ENCODE peak calls at places on chromosomes 13 and 19, in five cellular contexts. U, V, W, E and O are unnamed samples.
A peak's percentile ranks its signal among the peaks of the same experiment; 100 is the strongest.

GRCh38 chr19:38557205-38557799 is 60.5 kb downstream of the MAP4K1 start:
- DNase-seq in U (no peak), V (no peak), W (no peak), E (no peak), O (peak; percentile 64)

GRCh38 chr19:38265213-38265861 is 964 bp downstream of the SPINT2 start:
- DNase-seq in U (no peak), V (no peak), W (no peak), E (no peak), O (peak; percentile 73)

GRCh38 chr13:105291987-105292386 is 1243.5 kb downstream of the EFNB2 start:
- DNase-seq in U (no peak), V (no peak), W (no peak), E (no peak), O (no peak)

GRCh38 chr19:1168562-1168873 is 5.5 kb downstream of the SBNO2 start:
- DNase-seq in U (no peak), V (no peak), W (no peak), E (no peak), O (no peak)

GRCh38 chr19:10979950-10980349 is 19.1 kb downstream of the SMARCA4 start:
- DNase-seq in U (no peak), V (no peak), W (no peak), E (no peak), O (no peak)

GRCh38 chr19:48090281-48090802 is 20.3 kb downstream of the PLA2G4C start:
- DNase-seq in U (no peak), V (no peak), W (no peak), E (no peak), O (no peak)

GRCh38 chr19:45154064-45154827 is 6.5 kb downstream of the NKPD1 start:
- DNase-seq in U (peak; percentile 94), V (no peak), W (peak; percentile 86), E (no peak), O (no peak)

GRCh38 chr13:63954683-63955082 is 2539.0 kb upstream of the PCDH20 start:
- DNase-seq in U (no peak), V (no peak), W (no peak), E (no peak), O (no peak)

GRCh38 chr19:34838248-34838647 is 65.2 kb upstream of the ZNF599 start:
- DNase-seq in U (peak; percentile 40), V (no peak), W (no peak), E (no peak), O (no peak)

GRCh38 chr19:1027953-1028902 is 1.8 kb downstream of the CNN2 start:
- DNase-seq in U (peak; percentile 98), V (peak; percentile 61), W (peak; percentile 95), E (peak; percentile 62), O (peak; percentile 87)

GRCh38 chr19:36604656-36605100 is 435 bp upstream of the ZNF382 start:
- DNase-seq in U (peak; percentile 20), V (peak; percentile 74), W (peak; percentile 40), E (peak; percentile 71), O (peak; percentile 69)

GRCh38 chr19:18233224-18233825 is 7.1 kb upstream of the PDE4C start:
- DNase-seq in U (peak; percentile 57), V (no peak), W (peak; percentile 39), E (peak; percentile 50), O (peak; percentile 71)

GRCh38 chr19:2719910-2720776 is 1.0 kb downstream of the DIRAS1 start:
- DNase-seq in U (peak; percentile 17), V (peak; percentile 60), W (peak; percentile 40), E (peak; percentile 50), O (peak; percentile 44)
- H3K27ac ChIP-seq in U (no peak overlapping the region), V (peak overlapping the region; percentile 94), W (no peak overlapping the region), E (peak overlapping the region; percentile 54), O (no peak overlapping the region)

GRCh38 chr19:5995606-5996005 is 17.7 kb upstream of the RANBP3 start:
- DNase-seq in U (no peak), V (no peak), W (no peak), E (no peak), O (no peak)

GRCh38 chr19:5992756-5993155 is 14.8 kb upstream of the RANBP3 start:
- DNase-seq in U (no peak), V (no peak), W (no peak), E (no peak), O (no peak)

GRCh38 chr19:5994407-5995165 is 16.6 kb upstream of the RANBP3 start:
- DNase-seq in U (no peak), V (no peak), W (no peak), E (no peak), O (no peak)

GRCh38 chr19:5996102-5996501 is 18.2 kb upstream of the RANBP3 start:
- DNase-seq in U (no peak), V (no peak), W (no peak), E (no peak), O (no peak)

GRCh38 chr19:5993516-5994406 is 15.8 kb upstream of the RANBP3 start:
- DNase-seq in U (peak; percentile 40), V (peak; percentile 55), W (no peak), E (peak; percentile 75), O (peak; percentile 82)
- H3K27ac ChIP-seq in U (no peak overlapping the region), V (peak overlapping the region; percentile 55), W (no peak overlapping the region), E (no peak overlapping the region), O (peak overlapping the region; percentile 49)

DNA sequence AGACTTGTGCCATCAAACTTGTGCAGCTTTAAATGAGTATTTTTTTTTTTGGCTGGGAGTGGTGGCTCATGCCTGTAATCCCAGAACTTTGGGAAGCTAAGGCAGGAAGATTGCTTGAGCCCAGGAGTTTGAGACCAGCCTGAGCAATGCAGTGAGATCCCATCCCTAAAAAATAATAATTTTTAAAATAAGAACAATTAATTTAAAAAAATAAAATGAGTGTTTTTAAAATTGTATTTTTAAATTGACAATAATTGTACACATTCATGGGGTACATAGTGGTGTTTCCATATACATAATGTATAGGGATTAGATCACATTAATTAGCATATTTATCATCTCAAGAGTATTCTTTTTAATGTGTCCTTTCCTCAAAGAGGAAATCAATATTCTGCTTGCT is 81.5 kb upstream of the RUBCNL start:
- DNase-seq in U (no peak), V (no peak), W (no peak), E (no peak), O (no peak)
- H3K27ac ChIP-seq in U (no peak overlapping the region), V (no peak overlapping the region), W (no peak overlapping the region), E (no peak overlapping the region), O (no peak overlapping the region)

GRCh38 chr13:30698023-30698422 is 37.3 kb upstream of the ALOX5AP start:
- DNase-seq in U (peak; percentile 54), V (no peak), W (peak; percentile 81), E (no peak), O (no peak)
- H3K27ac ChIP-seq in U (no peak overlapping the region), V (no peak overlapping the region), W (peak overlapping the region; percentile 69), E (no peak overlapping the region), O (peak overlapping the region; percentile 13)

DNA sequence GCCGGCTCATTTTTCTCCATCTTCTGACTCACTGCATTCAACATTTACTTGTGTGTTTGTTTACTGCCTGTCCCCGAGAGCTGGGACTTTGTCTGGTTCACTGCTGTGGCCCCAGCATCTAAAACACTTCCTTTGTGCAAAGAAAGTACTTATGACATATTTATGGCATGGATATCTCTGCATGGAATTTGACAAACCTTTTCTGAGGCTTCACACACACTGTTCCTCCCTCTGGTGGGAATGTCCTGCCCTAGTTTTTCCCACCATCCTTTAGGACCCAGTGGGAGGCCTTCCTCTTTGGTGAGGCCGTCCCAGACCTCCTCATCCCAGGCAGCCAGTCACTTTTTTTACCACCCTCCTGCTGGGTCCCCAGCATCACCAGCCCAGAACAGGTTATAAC is 1.4 kb upstream of the SRRM5 start:
- DNase-seq in U (no peak), V (no peak), W (peak; percentile 7), E (no peak), O (no peak)
- H3K27ac ChIP-seq in U (no peak overlapping the region), V (no peak overlapping the region), W (no peak overlapping the region), E (no peak overlapping the region), O (no peak overlapping the region)

GRCh38 chr19:4555657-4556561 is 3.6 kb downstream of the SEMA6B start:
- DNase-seq in U (no peak), V (no peak), W (no peak), E (no peak), O (no peak)

GRCh38 chr19:4557186-4557970 is 2.1 kb downstream of the SEMA6B start:
- DNase-seq in U (no peak), V (no peak), W (no peak), E (no peak), O (no peak)

GRCh38 chr19:4557971-4558941 is 1.2 kb downstream of the SEMA6B start:
- DNase-seq in U (peak; percentile 34), V (no peak), W (no peak), E (no peak), O (no peak)

GRCh38 chr19:4556574-4557185 is 2.8 kb downstream of the SEMA6B start:
- DNase-seq in U (peak; percentile 28), V (no peak), W (no peak), E (no peak), O (no peak)

DNA sequence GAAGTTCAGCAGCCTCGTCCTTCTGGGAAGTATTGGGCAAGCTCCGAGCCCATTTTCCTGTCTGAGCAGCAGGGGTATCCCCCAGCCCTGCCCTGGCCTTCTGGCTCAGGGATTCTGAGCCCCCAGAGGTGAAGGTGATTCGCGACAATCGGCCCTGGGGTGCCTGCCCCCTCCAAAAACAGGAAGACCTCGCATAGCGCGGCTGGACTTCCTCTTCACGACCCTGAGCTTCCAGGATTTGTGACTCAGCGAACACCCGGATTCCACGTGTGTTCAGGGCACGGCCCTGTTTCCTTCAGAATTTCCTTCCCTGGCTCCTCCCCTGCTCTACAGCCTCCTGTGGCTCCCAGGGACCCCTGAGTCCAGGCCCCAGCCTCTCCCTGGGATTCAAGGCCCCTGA is at the start of gene SEMA6B:
- DNase-seq in U (peak; percentile 57), V (peak; percentile 55), W (no peak), E (no peak), O (peak; percentile 75)
- H3K27ac ChIP-seq in U (no peak within 1 kb of the TSS), V (peak within 1 kb of the TSS; percentile 84), W (no peak within 1 kb of the TSS), E (peak within 1 kb of the TSS; percentile 65), O (peak within 1 kb of the TSS; percentile 73)